ENCODE peak calls at places on chromosomes 5 and 9, in seven cellular contexts. One of them, this sample, is unnamed.

GRCh38 chr5:87751801-87752200 is 339.1 kb upstream of the CCNH start:
- DNase-seq in natural killer cell treated with Interleukin-12 subunit alpha and Interleukin-12 subunit beta and Interleukin-15 and Interleukin-18, amount 100 ng/mL, for 72 hours: no peak
- DNase-seq in T-helper 2 cell: no peak
- DNase-seq in effector memory CD8-positive, alpha-beta T cell: no peak
- DNase-seq in WERI-Rb-1: no peak
- DNase-seq in gastrocnemius medialis: no peak
- DNase-seq in activated T-helper 1 cell treated with Interleukin-2 at 50 U/mL for 16 hours: no peak
- DNase-seq in this sample: no peak

GRCh38 chr5:95530441-95530840 is 24.3 kb downstream of the SKIC3 start:
- DNase-seq in effector memory CD8-positive, alpha-beta T cell: no peak
- DNase-seq in T-helper 2 cell: no peak
- DNase-seq in activated T-helper 1 cell treated with Interleukin-2 at 50 U/mL for 16 hours: no peak
- DNase-seq in natural killer cell treated with Interleukin-12 subunit alpha and Interleukin-12 subunit beta and Interleukin-15 and Interleukin-18, amount 100 ng/mL, for 72 hours: no peak
- DNase-seq in WERI-Rb-1: no peak
- DNase-seq in gastrocnemius medialis: no peak
- DNase-seq in this sample: no peak

GRCh38 chr5:10702911-10703491 is 58.0 kb downstream of the DAP start:
- DNase-seq in effector memory CD8-positive, alpha-beta T cell: no peak
- DNase-seq in natural killer cell treated with Interleukin-12 subunit alpha and Interleukin-12 subunit beta and Interleukin-15 and Interleukin-18, amount 100 ng/mL, for 72 hours: no peak
- DNase-seq in gastrocnemius medialis: no peak
- DNase-seq in WERI-Rb-1: no peak
- DNase-seq in activated T-helper 1 cell treated with Interleukin-2 at 50 U/mL for 16 hours: no peak
- DNase-seq in T-helper 2 cell: no peak
- DNase-seq in this sample: no peak

GRCh38 chr9:136370687-136371530 is 2.6 kb downstream of the CARD9 start:
- DNase-seq in gastrocnemius medialis: no peak
- DNase-seq in WERI-Rb-1: no peak
- DNase-seq in activated T-helper 1 cell treated with Interleukin-2 at 50 U/mL for 16 hours: no peak
- DNase-seq in natural killer cell treated with Interleukin-12 subunit alpha and Interleukin-12 subunit beta and Interleukin-15 and Interleukin-18, amount 100 ng/mL, for 72 hours: no peak
- DNase-seq in T-helper 2 cell: no peak
- DNase-seq in effector memory CD8-positive, alpha-beta T cell: no peak
- DNase-seq in this sample: no peak

GRCh38 chr5:76714771-76715483 is 999 bp upstream of the F2R start:
- DNase-seq in T-helper 2 cell: no peak
- DNase-seq in gastrocnemius medialis: no peak
- DNase-seq in activated T-helper 1 cell treated with Interleukin-2 at 50 U/mL for 16 hours: no peak
- DNase-seq in effector memory CD8-positive, alpha-beta T cell: no peak
- DNase-seq in WERI-Rb-1: no peak
- DNase-seq in natural killer cell treated with Interleukin-12 subunit alpha and Interleukin-12 subunit beta and Interleukin-15 and Interleukin-18, amount 100 ng/mL, for 72 hours: peak
- DNase-seq in this sample: peak

GRCh38 chr9:89701221-89701798 is 96.5 kb downstream of the GADD45G start:
- DNase-seq in effector memory CD8-positive, alpha-beta T cell: peak
- DNase-seq in gastrocnemius medialis: no peak
- DNase-seq in activated T-helper 1 cell treated with Interleukin-2 at 50 U/mL for 16 hours: peak
- DNase-seq in WERI-Rb-1: no peak
- DNase-seq in natural killer cell treated with Interleukin-12 subunit alpha and Interleukin-12 subunit beta and Interleukin-15 and Interleukin-18, amount 100 ng/mL, for 72 hours: peak
- DNase-seq in T-helper 2 cell: peak
- DNase-seq in this sample: peak

GRCh38 chr9:72982161-72982799 is 29.4 kb upstream of the ALDH1A1 start:
- DNase-seq in natural killer cell treated with Interleukin-12 subunit alpha and Interleukin-12 subunit beta and Interleukin-15 and Interleukin-18, amount 100 ng/mL, for 72 hours: no peak
- DNase-seq in T-helper 2 cell: no peak
- DNase-seq in activated T-helper 1 cell treated with Interleukin-2 at 50 U/mL for 16 hours: no peak
- DNase-seq in effector memory CD8-positive, alpha-beta T cell: no peak
- DNase-seq in WERI-Rb-1: no peak
- DNase-seq in gastrocnemius medialis: no peak
- DNase-seq in this sample: no peak

GRCh38 chr9:94867842-94868312 is 141.4 kb downstream of the AOPEP start:
- DNase-seq in effector memory CD8-positive, alpha-beta T cell: no peak
- DNase-seq in activated T-helper 1 cell treated with Interleukin-2 at 50 U/mL for 16 hours: no peak
- DNase-seq in WERI-Rb-1: no peak
- DNase-seq in T-helper 2 cell: no peak
- DNase-seq in gastrocnemius medialis: no peak
- DNase-seq in natural killer cell treated with Interleukin-12 subunit alpha and Interleukin-12 subunit beta and Interleukin-15 and Interleukin-18, amount 100 ng/mL, for 72 hours: no peak
- DNase-seq in this sample: no peak

GRCh38 chr9:96014078-96014477 is 138.6 kb downstream of the ERCC6L2 start:
- DNase-seq in WERI-Rb-1: no peak
- DNase-seq in gastrocnemius medialis: no peak
- DNase-seq in activated T-helper 1 cell treated with Interleukin-2 at 50 U/mL for 16 hours: no peak
- DNase-seq in effector memory CD8-positive, alpha-beta T cell: peak
- DNase-seq in T-helper 2 cell: no peak
- DNase-seq in natural killer cell treated with Interleukin-12 subunit alpha and Interleukin-12 subunit beta and Interleukin-15 and Interleukin-18, amount 100 ng/mL, for 72 hours: no peak
- DNase-seq in this sample: no peak

GRCh38 chr5:61252643-61252925 is 79.5 kb upstream of the ZSWIM6 start:
- DNase-seq in T-helper 2 cell: no peak
- DNase-seq in activated T-helper 1 cell treated with Interleukin-2 at 50 U/mL for 16 hours: no peak
- DNase-seq in natural killer cell treated with Interleukin-12 subunit alpha and Interleukin-12 subunit beta and Interleukin-15 and Interleukin-18, amount 100 ng/mL, for 72 hours: no peak
- DNase-seq in WERI-Rb-1: no peak
- DNase-seq in effector memory CD8-positive, alpha-beta T cell: no peak
- DNase-seq in gastrocnemius medialis: no peak
- DNase-seq in this sample: no peak

GRCh38 chr5:81665795-81666194 is 85.1 kb downstream of the SSBP2 start:
- DNase-seq in effector memory CD8-positive, alpha-beta T cell: no peak
- DNase-seq in gastrocnemius medialis: peak
- DNase-seq in T-helper 2 cell: no peak
- DNase-seq in WERI-Rb-1: no peak
- DNase-seq in natural killer cell treated with Interleukin-12 subunit alpha and Interleukin-12 subunit beta and Interleukin-15 and Interleukin-18, amount 100 ng/mL, for 72 hours: no peak
- DNase-seq in activated T-helper 1 cell treated with Interleukin-2 at 50 U/mL for 16 hours: no peak
- DNase-seq in this sample: no peak

GRCh38 chr5:154756871-154757646 is 1.9 kb downstream of the LARP1 start:
- DNase-seq in gastrocnemius medialis: peak
- DNase-seq in activated T-helper 1 cell treated with Interleukin-2 at 50 U/mL for 16 hours: peak
- DNase-seq in natural killer cell treated with Interleukin-12 subunit alpha and Interleukin-12 subunit beta and Interleukin-15 and Interleukin-18, amount 100 ng/mL, for 72 hours: peak
- DNase-seq in effector memory CD8-positive, alpha-beta T cell: peak
- DNase-seq in T-helper 2 cell: peak
- DNase-seq in WERI-Rb-1: peak
- DNase-seq in this sample: peak

GRCh38 chr9:36091028-36091953 is 45.2 kb upstream of the GLIPR2 start:
- DNase-seq in activated T-helper 1 cell treated with Interleukin-2 at 50 U/mL for 16 hours: no peak
- DNase-seq in effector memory CD8-positive, alpha-beta T cell: no peak
- DNase-seq in gastrocnemius medialis: no peak
- DNase-seq in natural killer cell treated with Interleukin-12 subunit alpha and Interleukin-12 subunit beta and Interleukin-15 and Interleukin-18, amount 100 ng/mL, for 72 hours: no peak
- DNase-seq in WERI-Rb-1: no peak
- DNase-seq in T-helper 2 cell: no peak
- DNase-seq in this sample: no peak

GRCh38 chr9:7578951-7579743 is 220.4 kb downstream of the DMAC1 start:
- DNase-seq in natural killer cell treated with Interleukin-12 subunit alpha and Interleukin-12 subunit beta and Interleukin-15 and Interleukin-18, amount 100 ng/mL, for 72 hours: no peak
- DNase-seq in gastrocnemius medialis: no peak
- DNase-seq in WERI-Rb-1: no peak
- DNase-seq in effector memory CD8-positive, alpha-beta T cell: no peak
- DNase-seq in activated T-helper 1 cell treated with Interleukin-2 at 50 U/mL for 16 hours: no peak
- DNase-seq in T-helper 2 cell: no peak
- DNase-seq in this sample: no peak

GRCh38 chr5:157252741-157253465 is 13.0 kb upstream of the CYFIP2 start:
- DNase-seq in WERI-Rb-1: no peak
- DNase-seq in gastrocnemius medialis: no peak
- DNase-seq in T-helper 2 cell: no peak
- DNase-seq in effector memory CD8-positive, alpha-beta T cell: peak
- DNase-seq in activated T-helper 1 cell treated with Interleukin-2 at 50 U/mL for 16 hours: peak
- DNase-seq in natural killer cell treated with Interleukin-12 subunit alpha and Interleukin-12 subunit beta and Interleukin-15 and Interleukin-18, amount 100 ng/mL, for 72 hours: peak
- DNase-seq in this sample: no peak

GRCh38 chr9:94680020-94680419 is 40.7 kb upstream of the FBP1 start:
- DNase-seq in effector memory CD8-positive, alpha-beta T cell: no peak
- DNase-seq in WERI-Rb-1: no peak
- DNase-seq in natural killer cell treated with Interleukin-12 subunit alpha and Interleukin-12 subunit beta and Interleukin-15 and Interleukin-18, amount 100 ng/mL, for 72 hours: no peak
- DNase-seq in activated T-helper 1 cell treated with Interleukin-2 at 50 U/mL for 16 hours: no peak
- DNase-seq in gastrocnemius medialis: no peak
- DNase-seq in T-helper 2 cell: no peak
- DNase-seq in this sample: no peak

GRCh38 chr9:122897969-122898368 is 7.2 kb downstream of the RC3H2 start:
- DNase-seq in gastrocnemius medialis: no peak
- DNase-seq in activated T-helper 1 cell treated with Interleukin-2 at 50 U/mL for 16 hours: no peak
- DNase-seq in T-helper 2 cell: no peak
- DNase-seq in natural killer cell treated with Interleukin-12 subunit alpha and Interleukin-12 subunit beta and Interleukin-15 and Interleukin-18, amount 100 ng/mL, for 72 hours: no peak
- DNase-seq in WERI-Rb-1: no peak
- DNase-seq in effector memory CD8-positive, alpha-beta T cell: no peak
- DNase-seq in this sample: no peak

GRCh38 chr5:116068028-116068632 is 16.7 kb upstream of the COMMD10 start:
- DNase-seq in natural killer cell treated with Interleukin-12 subunit alpha and Interleukin-12 subunit beta and Interleukin-15 and Interleukin-18, amount 100 ng/mL, for 72 hours: no peak
- DNase-seq in effector memory CD8-positive, alpha-beta T cell: peak
- DNase-seq in WERI-Rb-1: no peak
- DNase-seq in gastrocnemius medialis: no peak
- DNase-seq in T-helper 2 cell: no peak
- DNase-seq in activated T-helper 1 cell treated with Interleukin-2 at 50 U/mL for 16 hours: no peak
- DNase-seq in this sample: peak

GRCh38 chr5:56625577-56625976 is 189.8 kb upstream of the MAP3K1 start:
- DNase-seq in WERI-Rb-1: no peak
- DNase-seq in natural killer cell treated with Interleukin-12 subunit alpha and Interleukin-12 subunit beta and Interleukin-15 and Interleukin-18, amount 100 ng/mL, for 72 hours: no peak
- DNase-seq in gastrocnemius medialis: no peak
- DNase-seq in activated T-helper 1 cell treated with Interleukin-2 at 50 U/mL for 16 hours: no peak
- DNase-seq in effector memory CD8-positive, alpha-beta T cell: no peak
- DNase-seq in T-helper 2 cell: no peak
- DNase-seq in this sample: no peak

GRCh38 chr9:107078061-107078460 is 205.0 kb upstream of the RAD23B start:
- DNase-seq in natural killer cell treated with Interleukin-12 subunit alpha and Interleukin-12 subunit beta and Interleukin-15 and Interleukin-18, amount 100 ng/mL, for 72 hours: no peak
- DNase-seq in effector memory CD8-positive, alpha-beta T cell: no peak
- DNase-seq in gastrocnemius medialis: no peak
- DNase-seq in WERI-Rb-1: no peak
- DNase-seq in T-helper 2 cell: no peak
- DNase-seq in activated T-helper 1 cell treated with Interleukin-2 at 50 U/mL for 16 hours: no peak
- DNase-seq in this sample: no peak

GRCh38 chr5:91332267-91333044 is 50.7 kb downstream of the ARRDC3 start:
- DNase-seq in gastrocnemius medialis: no peak
- DNase-seq in effector memory CD8-positive, alpha-beta T cell: no peak
- DNase-seq in activated T-helper 1 cell treated with Interleukin-2 at 50 U/mL for 16 hours: no peak
- DNase-seq in natural killer cell treated with Interleukin-12 subunit alpha and Interleukin-12 subunit beta and Interleukin-15 and Interleukin-18, amount 100 ng/mL, for 72 hours: peak
- DNase-seq in WERI-Rb-1: no peak
- DNase-seq in T-helper 2 cell: no peak
- DNase-seq in this sample: no peak

GRCh38 chr5:83475540-83476469 is 4.3 kb downstream of the VCAN start:
- DNase-seq in natural killer cell treated with Interleukin-12 subunit alpha and Interleukin-12 subunit beta and Interleukin-15 and Interleukin-18, amount 100 ng/mL, for 72 hours: no peak
- DNase-seq in effector memory CD8-positive, alpha-beta T cell: no peak
- DNase-seq in T-helper 2 cell: no peak
- DNase-seq in activated T-helper 1 cell treated with Interleukin-2 at 50 U/mL for 16 hours: no peak
- DNase-seq in WERI-Rb-1: no peak
- DNase-seq in gastrocnemius medialis: no peak
- DNase-seq in this sample: no peak